ENCODE peak calls at places on chromosomes 13 and 19, in four cellular contexts. One of them, this sample, is unnamed.

GRCh38 chr19:14035706-14036105 is 4.1 kb downstream of the IL27RA start:
- DNase-seq in WTC11: no peak
- DNase-seq in K562: no peak
- DNase-seq in HepG2: no peak
- DNase-seq in this sample: no peak

GRCh38 chr19:37938379-37938778 is 31.4 kb downstream of the SIPA1L3 start:
- DNase-seq in K562: no peak
- DNase-seq in HepG2: no peak
- DNase-seq in WTC11: no peak
- DNase-seq in this sample: no peak

GRCh38 chr19:38736036-38736412 is 8.2 kb downstream of the CAPN12 start:
- DNase-seq in WTC11: peak
- DNase-seq in K562: peak
- DNase-seq in HepG2: no peak
- DNase-seq in this sample: peak

GRCh38 chr13:98853791-98854191 is 101.3 kb upstream of the SLC15A1 start:
- DNase-seq in WTC11: no peak
- DNase-seq in HepG2: no peak
- DNase-seq in K562: no peak
- DNase-seq in this sample: no peak

GRCh38 chr19:50486823-50487515 is 10.3 kb upstream of the GARIN5A start:
- DNase-seq in HepG2: peak
- DNase-seq in WTC11: peak
- DNase-seq in K562: peak
- DNase-seq in this sample: peak

GRCh38 chr13:40770934-40771618 is at the start of gene MRPS31:
- DNase-seq in WTC11: peak
- DNase-seq in HepG2: peak
- DNase-seq in K562: peak
- DNase-seq in this sample: peak

GRCh38 chr19:14479309-14479984 is 4.3 kb upstream of the PTGER1 start:
- DNase-seq in HepG2: no peak
- DNase-seq in K562: no peak
- DNase-seq in WTC11: no peak
- DNase-seq in this sample: no peak

GRCh38 chr13:21014666-21015170 is 46.7 kb downstream of the LATS2 start:
- DNase-seq in WTC11: no peak
- DNase-seq in K562: no peak
- DNase-seq in HepG2: peak
- DNase-seq in this sample: no peak

GRCh38 chr19:10644351-10645007 is 9.7 kb upstream of the ILF3 start:
- DNase-seq in HepG2: peak
- DNase-seq in WTC11: peak
- DNase-seq in K562: peak
- DNase-seq in this sample: peak

GRCh38 chr13:109745060-109745459 is 41.3 kb downstream of the IRS2 start:
- DNase-seq in K562: no peak
- DNase-seq in WTC11: no peak
- DNase-seq in HepG2: no peak
- DNase-seq in this sample: no peak

GRCh38 chr19:6238256-6238642 is 41.5 kb downstream of the MLLT1 start:
- DNase-seq in K562: peak
- DNase-seq in WTC11: no peak
- DNase-seq in HepG2: no peak
- DNase-seq in this sample: no peak

GRCh38 chr19:51093510-51094345 is 11.0 kb upstream of the KLK14 start:
- DNase-seq in WTC11: no peak
- DNase-seq in K562: no peak
- DNase-seq in HepG2: no peak
- DNase-seq in this sample: no peak

GRCh38 chr19:23817519-23817918 is 58.8 kb upstream of the ZNF681 start:
- DNase-seq in K562: peak
- DNase-seq in WTC11: peak
- DNase-seq in HepG2: peak
- DNase-seq in this sample: peak

GRCh38 chr13:70613295-70613694 is 505.0 kb upstream of the KLHL1 start:
- DNase-seq in WTC11: no peak
- DNase-seq in HepG2: no peak
- DNase-seq in K562: no peak
- DNase-seq in this sample: peak

GRCh38 chr13:113782472-113782871 is 23.4 kb downstream of the TMEM255B start:
- DNase-seq in HepG2: no peak
- DNase-seq in WTC11: no peak
- DNase-seq in K562: no peak
- DNase-seq in this sample: no peak

GRCh38 chr19:7607212-7607873 is 11.7 kb downstream of the CAMSAP3 start:
- DNase-seq in K562: no peak
- DNase-seq in WTC11: no peak
- DNase-seq in HepG2: no peak
- DNase-seq in this sample: no peak

GRCh38 chr13:49527123-49527522 is 31.4 kb downstream of the PHF11 start:
- DNase-seq in WTC11: no peak
- DNase-seq in K562: no peak
- DNase-seq in HepG2: no peak
- DNase-seq in this sample: no peak

GRCh38 chr13:83935566-83935965 is 53.3 kb upstream of the SLITRK1 start:
- DNase-seq in K562: no peak
- DNase-seq in HepG2: no peak
- DNase-seq in WTC11: no peak
- DNase-seq in this sample: no peak

GRCh38 chr19:41575998-41576397 is at the start of gene CEACAM21:
- DNase-seq in K562: no peak
- DNase-seq in HepG2: no peak
- DNase-seq in WTC11: no peak
- DNase-seq in this sample: no peak

GRCh38 chr19:10461047-10461949 is 41.0 kb downstream of the PDE4A start:
- DNase-seq in WTC11: peak
- DNase-seq in HepG2: peak
- DNase-seq in K562: peak
- DNase-seq in this sample: peak

GRCh38 chr13:106709509-106709908 is 141.6 kb upstream of the ARGLU1 start:
- DNase-seq in WTC11: no peak
- DNase-seq in K562: no peak
- DNase-seq in HepG2: no peak
- DNase-seq in this sample: no peak

GRCh38 chr19:11494634-11495285 is 10.9 kb downstream of the ZNF653 start:
- DNase-seq in K562: no peak
- DNase-seq in WTC11: no peak
- DNase-seq in HepG2: no peak
- DNase-seq in this sample: no peak

GRCh38 chr19:47435196-47435595 is 15.9 kb upstream of the MEIS3 start:
- DNase-seq in WTC11: no peak
- DNase-seq in K562: no peak
- DNase-seq in HepG2: no peak
- DNase-seq in this sample: no peak

GRCh38 chr19:32012886-32013635 is 332.3 kb upstream of the ZNF507 start:
- DNase-seq in K562: no peak
- DNase-seq in WTC11: no peak
- DNase-seq in HepG2: no peak
- DNase-seq in this sample: no peak

GRCh38 chr13:113058988-113059850 is 46.4 kb upstream of the F7 start:
- DNase-seq in K562: no peak
- DNase-seq in HepG2: no peak
- DNase-seq in WTC11: no peak
- DNase-seq in this sample: no peak

GRCh38 chr19:30711296-30711695 is 339.1 kb downstream of the ZNF536 start:
- DNase-seq in HepG2: no peak
- DNase-seq in WTC11: no peak
- DNase-seq in K562: no peak
- DNase-seq in this sample: peak

GRCh38 chr13:111954681-111955411 is 112.1 kb upstream of the SOX1 start:
- DNase-seq in K562: no peak
- DNase-seq in HepG2: no peak
- DNase-seq in WTC11: no peak
- DNase-seq in this sample: no peak
- TF ChIP-seq ELF4 in K562: no peak
- TF ChIP-seq ELF4 in HepG2: no peak
- TF ChIP-seq ELF4 in WTC11: no peak
- TF ChIP-seq ELF4 in this sample: no peak

GRCh38 chr19:1811942-1812425 is at the start of gene ATP8B3:
- DNase-seq in K562: peak
- DNase-seq in WTC11: no peak
- DNase-seq in HepG2: no peak
- DNase-seq in this sample: no peak
- TF ChIP-seq ELF4 in K562: no peak
- TF ChIP-seq ELF4 in WTC11: no peak
- TF ChIP-seq ELF4 in HepG2: no peak
- TF ChIP-seq ELF4 in this sample: no peak

DNA sequence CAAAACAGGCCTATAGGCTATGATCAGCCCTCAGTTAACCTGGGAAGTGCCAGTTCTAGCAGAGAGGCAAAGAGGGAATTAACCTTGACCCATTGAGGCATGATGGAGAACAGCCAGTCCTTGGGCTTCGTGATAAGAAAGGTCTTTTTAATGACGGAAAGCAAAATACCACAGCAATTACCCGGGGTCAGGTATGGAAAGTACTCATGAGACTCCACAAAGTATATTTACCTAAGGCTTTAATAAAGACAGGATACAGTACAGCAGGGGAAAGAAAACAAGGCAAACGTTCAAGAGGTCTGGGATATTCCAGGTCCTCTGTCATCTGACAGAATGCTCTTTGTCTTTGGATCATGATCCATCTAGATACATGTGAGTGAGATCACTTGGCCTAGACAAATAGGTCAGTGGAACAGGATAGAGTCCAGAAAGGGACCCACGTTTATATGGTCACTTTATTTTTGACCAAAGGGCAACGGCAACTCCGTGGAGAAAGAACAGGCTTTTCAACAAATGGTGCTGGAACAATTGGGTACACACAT is 52.2 kb downstream of the WDFY2 start:
- DNase-seq in WTC11: no peak
- DNase-seq in HepG2: peak
- DNase-seq in K562: no peak
- DNase-seq in this sample: no peak
- TF ChIP-seq ELF4 in WTC11: no peak
- TF ChIP-seq ELF4 in HepG2: no peak
- TF ChIP-seq ELF4 in K562: no peak
- TF ChIP-seq ELF4 in this sample: no peak

GRCh38 chr13:31638577-31638976 is 100.7 kb upstream of the RXFP2 start:
- DNase-seq in HepG2: no peak
- DNase-seq in WTC11: no peak
- DNase-seq in K562: no peak
- DNase-seq in this sample: no peak
- TF ChIP-seq ELF4 in HepG2: no peak
- TF ChIP-seq ELF4 in WTC11: no peak
- TF ChIP-seq ELF4 in K562: no peak
- TF ChIP-seq ELF4 in this sample: no peak

GRCh38 chr13:92365904-92366303 is 860.7 kb upstream of the GPC6 start:
- DNase-seq in HepG2: no peak
- DNase-seq in WTC11: no peak
- DNase-seq in K562: no peak
- DNase-seq in this sample: no peak
- TF ChIP-seq ELF4 in HepG2: no peak
- TF ChIP-seq ELF4 in WTC11: no peak
- TF ChIP-seq ELF4 in K562: no peak
- TF ChIP-seq ELF4 in this sample: no peak

GRCh38 chr13:51804295-51805172 is 571 bp upstream of the DHRS12 start:
- DNase-seq in HepG2: no peak
- DNase-seq in WTC11: no peak
- DNase-seq in K562: no peak
- DNase-seq in this sample: no peak

GRCh38 chr13:51803422-51804294 is at the start of gene DHRS12:
- DNase-seq in WTC11: peak
- DNase-seq in K562: peak
- DNase-seq in HepG2: peak
- DNase-seq in this sample: peak

GRCh38 chr13:51802601-51803000 is 1.4 kb downstream of the DHRS12 start:
- DNase-seq in HepG2: no peak
- DNase-seq in WTC11: no peak
- DNase-seq in K562: no peak
- DNase-seq in this sample: no peak

GRCh38 chr13:51801631-51802099 is 2.3 kb downstream of the DHRS12 start:
- DNase-seq in HepG2: no peak
- DNase-seq in WTC11: no peak
- DNase-seq in K562: no peak
- DNase-seq in this sample: no peak

GRCh38 chr13:51803018-51803417 is 945 bp downstream of the DHRS12 start:
- DNase-seq in K562: no peak
- DNase-seq in HepG2: no peak
- DNase-seq in WTC11: no peak
- DNase-seq in this sample: no peak
- TF ChIP-seq ELF4 in K562: no peak
- TF ChIP-seq ELF4 in HepG2: no peak
- TF ChIP-seq ELF4 in WTC11: no peak
- TF ChIP-seq ELF4 in this sample: no peak

GRCh38 chr19:16207063-16207462 is 9.4 kb downstream of the AP1M1 start:
- DNase-seq in K562: no peak
- DNase-seq in WTC11: peak
- DNase-seq in HepG2: no peak
- DNase-seq in this sample: no peak

GRCh38 chr19:16207490-16208025 is 9.8 kb downstream of the AP1M1 start:
- DNase-seq in HepG2: no peak
- DNase-seq in WTC11: peak
- DNase-seq in K562: no peak
- DNase-seq in this sample: no peak

GRCh38 chr19:16206046-16206605 is 8.4 kb downstream of the AP1M1 start:
- DNase-seq in WTC11: peak
- DNase-seq in K562: no peak
- DNase-seq in HepG2: no peak
- DNase-seq in this sample: no peak

GRCh38 chr19:16205205-16206045 is 7.7 kb downstream of the AP1M1 start:
- DNase-seq in HepG2: peak
- DNase-seq in K562: no peak
- DNase-seq in WTC11: peak
- DNase-seq in this sample: no peak

DNA sequence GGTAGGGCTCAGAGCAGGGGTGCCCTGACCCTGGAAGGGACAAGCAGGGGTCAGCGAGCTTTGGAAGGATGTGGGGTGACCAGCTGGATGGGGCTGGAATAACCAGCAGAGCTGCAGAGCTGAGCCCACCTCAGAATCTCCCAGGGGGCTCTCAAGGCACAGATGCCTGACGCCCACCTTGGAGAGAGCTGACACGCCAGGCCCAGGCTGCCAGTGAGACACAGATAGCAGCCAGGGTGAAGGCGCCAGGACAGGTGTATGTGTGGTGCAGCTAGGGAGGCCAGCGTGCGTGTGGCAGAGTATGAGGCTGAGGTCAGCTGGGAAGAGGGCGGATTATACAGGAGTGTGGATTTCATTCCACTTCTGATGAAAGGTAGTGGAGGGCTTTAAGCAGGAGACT is 8.9 kb downstream of the AP1M1 start:
- DNase-seq in WTC11: peak
- DNase-seq in K562: no peak
- DNase-seq in HepG2: no peak
- DNase-seq in this sample: no peak
- TF ChIP-seq ELF4 in WTC11: no peak
- TF ChIP-seq ELF4 in K562: no peak
- TF ChIP-seq ELF4 in HepG2: no peak
- TF ChIP-seq ELF4 in this sample: no peak

GRCh38 chr19:45172173-45172572 is 5.9 kb downstream of the TRAPPC6A start:
- DNase-seq in K562: no peak
- DNase-seq in HepG2: no peak
- DNase-seq in WTC11: no peak
- DNase-seq in this sample: no peak
- TF ChIP-seq ELF4 in K562: no peak
- TF ChIP-seq ELF4 in HepG2: no peak
- TF ChIP-seq ELF4 in WTC11: no peak
- TF ChIP-seq ELF4 in this sample: no peak

GRCh38 chr13:42699922-42700321 is 81.5 kb upstream of the FAM216B start:
- DNase-seq in HepG2: no peak
- DNase-seq in K562: no peak
- DNase-seq in WTC11: no peak
- DNase-seq in this sample: no peak

GRCh38 chr13:42696191-42696590 is 85.2 kb upstream of the FAM216B start:
- DNase-seq in HepG2: no peak
- DNase-seq in WTC11: no peak
- DNase-seq in K562: no peak
- DNase-seq in this sample: no peak
- TF ChIP-seq ELF4 in HepG2: no peak
- TF ChIP-seq ELF4 in WTC11: no peak
- TF ChIP-seq ELF4 in K562: no peak
- TF ChIP-seq ELF4 in this sample: no peak